ENCODE peak calls at places on chromosome 12, in nine cellular contexts. C is lower lobe of right lung, M is H1, J is left ventricle myocardium inferior, W is psoas muscle, U is neural progenitor cell, S is suprapubic skin, B is kidney, O is A673. D is an unnamed sample.

GRCh38 chr12:76878045-76878898 is 547 bp downstream of the CSRP2 start:
- DNase-seq in C (peak; percentile 48), M (no peak), J (no peak), W (peak; percentile 19), U (peak; percentile 82), S (no peak), B (peak; percentile 79), O (peak; percentile 70), D (no peak)

GRCh38 chr12:124478985-124479645 is 88.3 kb downstream of the NCOR2 start:
- DNase-seq in C (no peak), M (no peak), J (no peak), W (peak; percentile 3), U (no peak), S (no peak), B (peak; percentile 62), O (no peak), D (peak; percentile 51)

GRCh38 chr12:53218551-53219114 is 11.6 kb upstream of the ITGB7 start:
- DNase-seq in C (peak; percentile 38), M (no peak), J (peak; percentile 42), W (peak; percentile 34), U (no peak), S (no peak), B (peak; percentile 77), O (no peak), D (no peak)

GRCh38 chr12:10165421-10165820 is 6.5 kb downstream of the OLR1 start:
- DNase-seq in C (no peak), M (no peak), J (no peak), W (no peak), U (no peak), S (no peak), B (no peak), O (no peak), D (no peak)

GRCh38 chr12:2391740-2392341 is 339.1 kb downstream of the CACNA1C start:
- DNase-seq in C (no peak), M (no peak), J (no peak), W (no peak), U (no peak), S (no peak), B (no peak), O (no peak), D (no peak)

GRCh38 chr12:39252628-39253027 is 190.3 kb downstream of the KIF21A start:
- DNase-seq in C (no peak), M (no peak), J (peak; percentile 18), W (no peak), U (no peak), S (no peak), B (no peak), O (no peak), D (no peak)

GRCh38 chr12:64088431-64089349 is 133.4 kb downstream of the KICS2 start:
- DNase-seq in C (no peak), M (peak; percentile 10), J (peak; percentile 23), W (peak; percentile 25), U (no peak), S (no peak), B (no peak), O (peak; percentile 96), D (peak; percentile 56)

GRCh38 chr12:43586646-43587245 is 34.7 kb upstream of the ADAMTS20 start:
- DNase-seq in C (no peak), M (no peak), J (no peak), W (no peak), U (no peak), S (no peak), B (no peak), O (no peak), D (no peak)

GRCh38 chr12:57621497-57622292 is 10.5 kb downstream of the ARHGEF25 start:
- DNase-seq in C (peak; percentile 74), M (no peak), J (peak; percentile 64), W (peak; percentile 64), U (peak; percentile 81), S (no peak), B (peak; percentile 84), O (peak; percentile 61), D (peak; percentile 91)

DNA sequence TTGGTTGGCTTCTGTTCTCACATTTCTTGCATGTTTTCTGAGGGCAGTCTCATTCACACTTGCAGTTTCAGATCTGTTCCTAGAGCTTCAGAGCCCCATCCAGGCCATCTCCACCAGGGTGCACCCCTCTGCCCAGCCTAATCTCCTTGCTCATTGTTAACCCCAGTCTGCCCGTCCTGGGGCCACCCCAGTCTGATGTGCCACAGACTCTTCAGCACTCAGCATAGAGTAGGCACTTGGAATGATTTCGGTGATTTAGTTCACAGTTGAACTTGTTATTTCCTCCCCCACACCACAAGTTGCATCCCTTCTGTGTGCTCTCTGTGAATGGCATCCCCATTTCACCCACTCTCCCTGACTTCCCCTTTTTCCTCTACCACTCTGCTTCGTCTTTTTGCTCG is 41.3 kb downstream of the ANO6 start:
- DNase-seq in C (no peak), M (no peak), J (no peak), W (no peak), U (no peak), S (no peak), B (no peak), O (no peak), D (no peak)
- TF ChIP-seq CTCF in C (no peak), M (no peak), J (no peak), W (no peak), U (no peak), S (no peak), B (no peak), O (peak; percentile 16), D (no peak)

GRCh38 chr12:31853977-31854376 is 105.2 kb upstream of the RESF1 start:
- DNase-seq in C (no peak), M (no peak), J (no peak), W (no peak), U (no peak), S (no peak), B (no peak), O (no peak), D (no peak)

GRCh38 chr12:31855427-31855826 is 103.8 kb upstream of the RESF1 start:
- DNase-seq in C (no peak), M (no peak), J (no peak), W (no peak), U (no peak), S (no peak), B (no peak), O (no peak), D (no peak)

GRCh38 chr12:31860401-31860800 is 98.8 kb upstream of the RESF1 start:
- DNase-seq in C (no peak), M (no peak), J (no peak), W (no peak), U (no peak), S (no peak), B (no peak), O (no peak), D (no peak)

GRCh38 chr12:31861360-31861759 is 97.9 kb upstream of the RESF1 start:
- DNase-seq in C (no peak), M (no peak), J (no peak), W (no peak), U (no peak), S (no peak), B (no peak), O (no peak), D (no peak)

DNA sequence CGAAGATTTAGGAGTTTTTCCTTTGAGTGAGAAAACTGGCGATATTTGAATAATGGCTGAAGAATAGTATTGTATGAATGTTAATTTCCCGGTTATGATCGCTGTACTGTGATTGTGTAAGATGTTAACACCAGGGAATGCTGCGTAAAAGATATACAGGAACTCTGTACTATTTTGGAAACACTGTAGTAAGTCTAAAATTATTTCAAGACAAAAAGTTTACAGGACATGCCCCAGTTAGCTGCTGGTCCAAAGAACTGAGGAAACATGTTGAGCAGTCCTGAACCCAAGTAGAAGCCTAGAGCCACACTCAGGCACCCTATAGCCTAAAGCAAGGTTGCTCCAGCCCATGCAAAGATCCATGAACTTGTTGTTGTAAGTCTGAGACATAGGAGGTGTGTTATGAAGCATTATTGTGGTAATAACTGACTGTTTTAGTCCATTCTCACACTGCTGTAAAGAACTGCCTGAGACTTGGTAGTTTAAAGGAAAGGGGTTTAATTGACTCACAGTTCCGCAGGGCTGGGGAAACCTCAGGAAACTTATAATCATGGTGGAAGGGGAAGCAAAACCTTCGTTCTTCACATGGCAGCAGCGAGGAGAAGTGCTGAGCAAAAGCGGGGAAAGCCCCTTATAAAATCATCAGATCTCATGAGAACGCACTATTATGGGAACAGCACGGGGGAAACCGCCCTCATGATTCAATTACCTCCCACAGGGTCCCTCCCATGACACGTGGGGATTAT is 99.8 kb upstream of the RESF1 start:
- DNase-seq in C (no peak), M (no peak), J (no peak), W (no peak), U (no peak), S (no peak), B (no peak), O (no peak), D (no peak)
- H3K9me3 ChIP-seq in C (no peaks in the 10 kb centered on the region), M (peaks cover 3% of the 10 kb centered on the region), J (no peaks in the 10 kb centered on the region), W (no peaks in the 10 kb centered on the region), U (no peaks in the 10 kb centered on the region), S (no peaks in the 10 kb centered on the region), B (no peaks in the 10 kb centered on the region), O (no peaks in the 10 kb centered on the region), D (peaks cover 2% of the 10 kb centered on the region)

GRCh38 chr12:91884216-91884615 is 261.4 kb downstream of the BTG1 start:
- DNase-seq in C (no peak), M (no peak), J (no peak), W (no peak), U (no peak), S (no peak), B (no peak), O (no peak), D (no peak)

GRCh38 chr12:91887957-91888356 is 257.7 kb downstream of the BTG1 start:
- DNase-seq in C (no peak), M (no peak), J (no peak), W (no peak), U (no peak), S (no peak), B (no peak), O (no peak), D (no peak)

GRCh38 chr12:91883811-91884210 is 261.8 kb downstream of the BTG1 start:
- DNase-seq in C (no peak), M (no peak), J (no peak), W (no peak), U (no peak), S (no peak), B (no peak), O (no peak), D (no peak)

GRCh38 chr12:91885851-91886250 is 259.8 kb downstream of the BTG1 start:
- DNase-seq in C (no peak), M (no peak), J (no peak), W (no peak), U (no peak), S (no peak), B (no peak), O (no peak), D (no peak)

DNA sequence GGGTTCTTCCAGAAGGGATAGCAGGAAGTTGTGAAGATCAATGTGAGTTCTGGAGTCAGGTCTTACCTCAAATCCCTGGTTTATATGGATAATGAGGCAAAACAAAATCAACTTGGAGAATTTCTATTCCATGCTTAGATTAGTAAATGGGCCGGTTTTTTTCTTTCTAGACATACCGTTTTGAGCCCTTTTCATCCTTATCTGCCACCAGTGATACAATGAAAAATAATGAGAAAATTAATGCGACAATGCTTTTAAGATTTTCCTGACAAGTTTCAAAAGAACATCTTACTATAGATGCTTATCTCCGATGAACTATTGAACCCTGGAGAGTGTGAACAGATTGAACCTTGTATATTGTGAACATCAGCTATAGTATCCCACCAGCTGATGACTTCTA is 262.7 kb downstream of the BTG1 start:
- DNase-seq in C (no peak), M (no peak), J (no peak), W (no peak), U (no peak), S (no peak), B (no peak), O (no peak), D (no peak)
- H3K4me1 ChIP-seq in C (peaks cover 2% of the 10 kb centered on the region), M (no peaks in the 10 kb centered on the region), J (no peaks in the 10 kb centered on the region), W (no peaks in the 10 kb centered on the region), U (peaks cover 12% of the 10 kb centered on the region), S (no peaks in the 10 kb centered on the region), B (no peaks in the 10 kb centered on the region), O (no peaks in the 10 kb centered on the region), D (no peaks in the 10 kb centered on the region)

GRCh38 chr12:62983594-62983993 is 48.6 kb upstream of the PPM1H start:
- DNase-seq in C (no peak), M (peak; percentile 2), J (peak; percentile 14), W (no peak), U (peak; percentile 7), S (no peak), B (no peak), O (peak; percentile 8), D (no peak)
- TF ChIP-seq CTCF in C (no peak), M (peak; percentile 32), J (peak; percentile 49), W (no peak), U (peak; percentile 33), S (no peak), B (peak; percentile 33), O (peak; percentile 29), D (no peak)